ENCODE peak calls at places on chromosomes 11 and 22, in five cellular contexts. X is SK-N-SH, R is HepG2, L is GM12878, C is K562. G is an unnamed sample. For H3K9me3, the result is how much of the 10 kb centered on the place peaks cover.

GRCh38 chr22:39997939-39998726 is 3.4 kb downstream of the FAM83F start:
- DNase-seq in X (peak), R (no peak), L (no peak), C (no peak), G (no peak)

GRCh38 chr11:64379160-64379559 is 20.2 kb downstream of the RPS6KA4 start:
- DNase-seq in X (no peak), R (no peak), L (no peak), C (no peak), G (no peak)

GRCh38 chr22:24466831-24467249 is 28.3 kb upstream of the UPB1 start:
- DNase-seq in X (no peak), R (no peak), L (no peak), C (peak), G (peak)

GRCh38 chr11:81963018-81963417 is 770.6 kb downstream of the FAM181B start:
- DNase-seq in X (peak), R (peak), L (no peak), C (no peak), G (no peak)

GRCh38 chr11:47295385-47295784 is 25.5 kb downstream of the MADD start:
- DNase-seq in X (no peak), R (no peak), L (no peak), C (no peak), G (no peak)

GRCh38 chr22:36409911-36410756 is 22.4 kb upstream of the MYH9 start:
- DNase-seq in X (no peak), R (peak), L (no peak), C (peak), G (peak)

GRCh38 chr22:27224485-27225364 is 567.3 kb downstream of the MIAT start:
- DNase-seq in X (peak), R (no peak), L (no peak), C (no peak), G (no peak)

GRCh38 chr11:73320786-73321325 is 12.8 kb downstream of the ARHGEF17 start:
- DNase-seq in X (no peak), R (no peak), L (no peak), C (no peak), G (no peak)

GRCh38 chr22:42959472-42960145 is 55.3 kb downstream of the PACSIN2 start:
- DNase-seq in X (peak), R (peak), L (no peak), C (peak), G (no peak)

GRCh38 chr11:114892381-114893197 is 214.3 kb downstream of the NXPE2 start:
- DNase-seq in X (peak), R (no peak), L (no peak), C (peak), G (no peak)

GRCh38 chr11:49499117-49499516 is 290.7 kb upstream of the FOLH1 start:
- DNase-seq in X (no peak), R (no peak), L (no peak), C (no peak), G (no peak)

GRCh38 chr22:35197071-35197470 is 60.2 kb upstream of the HMGXB4 start:
- DNase-seq in X (no peak), R (no peak), L (no peak), C (no peak), G (no peak)

GRCh38 chr22:20131593-20131855 is at the start of gene ZDHHC8:
- DNase-seq in X (no peak), R (no peak), L (no peak), C (peak), G (no peak)

GRCh38 chr11:114110948-114111347 is 51.4 kb downstream of the ZBTB16 start:
- DNase-seq in X (no peak), R (no peak), L (no peak), C (no peak), G (no peak)

GRCh38 chr11:41786087-41786486 is 326.6 kb upstream of the LRRC4C start:
- DNase-seq in X (no peak), R (no peak), L (no peak), C (no peak), G (no peak)

GRCh38 chr11:27403195-27403594 is 40.2 kb upstream of the CCDC34 start:
- DNase-seq in X (no peak), R (no peak), L (no peak), C (no peak), G (no peak)

GRCh38 chr11:114091791-114092397 is 32.4 kb downstream of the ZBTB16 start:
- DNase-seq in X (no peak), R (peak), L (no peak), C (no peak), G (no peak)

GRCh38 chr11:33258631-33259184 is 1.5 kb downstream of the HIPK3 start:
- DNase-seq in X (no peak), R (peak), L (no peak), C (no peak), G (no peak)

GRCh38 chr11:108551653-108552462 is 41.7 kb downstream of the EXPH5 start:
- DNase-seq in X (no peak), R (no peak), L (no peak), C (peak), G (peak)

GRCh38 chr11:6705905-6706535 is 22.9 kb upstream of the MRPL17 start:
- DNase-seq in X (peak), R (peak), L (no peak), C (peak), G (no peak)

GRCh38 chr11:14677146-14677545 is 33.5 kb downstream of the PDE3B start:
- DNase-seq in X (no peak), R (no peak), L (no peak), C (no peak), G (no peak)

GRCh38 chr11:14672635-14673034 is 29.0 kb downstream of the PDE3B start:
- DNase-seq in X (no peak), R (no peak), L (no peak), C (no peak), G (no peak)

GRCh38 chr11:14669958-14670357 is 26.4 kb downstream of the PDE3B start:
- DNase-seq in X (peak), R (peak), L (no peak), C (no peak), G (no peak)

GRCh38 chr11:14676068-14676467 is 32.5 kb downstream of the PDE3B start:
- DNase-seq in X (no peak), R (peak), L (no peak), C (no peak), G (no peak)

DNA sequence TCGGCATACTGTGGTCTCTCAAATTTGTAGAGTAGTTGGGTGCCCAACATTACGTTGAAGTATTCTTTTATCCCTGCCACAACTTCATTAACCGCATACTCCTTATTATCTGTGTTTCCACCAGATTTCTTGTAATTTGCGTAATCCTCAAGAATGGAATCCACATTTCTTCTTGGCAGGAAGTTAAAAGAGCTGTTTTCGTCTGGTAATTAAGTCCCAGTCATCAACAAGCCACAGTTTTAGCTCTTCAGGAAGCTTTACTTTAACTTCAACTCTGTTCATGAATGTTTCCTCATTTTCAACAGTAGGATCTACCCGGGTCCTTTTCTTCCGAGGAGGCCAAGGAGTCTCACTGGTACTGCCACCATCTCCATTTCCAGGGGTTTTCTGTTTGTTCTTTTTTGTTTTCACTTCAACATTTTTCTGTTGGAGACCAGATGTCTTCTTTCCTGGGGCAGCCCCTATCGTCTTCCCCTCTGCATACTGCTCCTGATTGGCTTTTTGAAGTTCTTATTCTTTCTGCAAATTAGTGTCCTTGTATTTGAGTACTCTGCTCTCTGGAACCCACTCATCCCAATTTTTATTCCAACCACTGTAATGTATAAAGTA is 30.3 kb downstream of the PDE3B start:
- DNase-seq in X (no peak), R (no peak), L (no peak), C (no peak), G (no peak)
- TF ChIP-seq ZBTB33 in X (no peak), R (no peak), L (no peak), C (no peak), G (no peak)

GRCh38 chr11:55806248-55806647 is 4.9 kb upstream of the OR5L1 start:
- DNase-seq in X (no peak), R (no peak), L (no peak), C (no peak), G (no peak)

GRCh38 chr11:55811067-55811466 is at the start of gene OR5L1:
- DNase-seq in X (no peak), R (no peak), L (no peak), C (no peak), G (no peak)
- H3K9me3 ChIP-seq in X (under half), R (under half), L (under half), C (under half), G (under half)

DNA sequence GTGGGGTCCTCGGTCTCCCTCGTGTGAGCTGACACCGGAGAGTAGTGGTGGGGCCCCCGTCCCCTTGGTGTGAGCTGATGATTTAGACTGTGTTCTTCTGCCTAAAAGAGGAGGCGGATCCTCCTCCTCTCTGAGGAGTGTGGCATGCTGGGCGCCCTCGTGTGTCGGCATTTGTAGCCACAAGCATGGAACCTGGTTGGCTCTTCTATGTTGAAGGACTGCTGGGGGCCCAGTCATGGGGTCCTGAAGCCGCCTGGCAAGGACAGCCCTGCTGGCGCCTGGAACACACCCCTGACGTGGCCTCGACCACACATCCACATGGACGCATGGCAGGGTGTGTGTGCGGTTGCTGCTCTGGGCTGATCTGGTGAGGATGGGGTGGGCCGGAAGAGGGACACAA is 50.2 kb downstream of the AP2A2 start:
- DNase-seq in X (peak), R (peak), L (no peak), C (peak), G (no peak)
- TF ChIP-seq ZBTB33 in X (no peak), R (peak), L (no peak), C (no peak), G (no peak)

GRCh38 chr11:62456630-62457029 is 37.8 kb downstream of the SCGB1A1 start:
- DNase-seq in X (no peak), R (no peak), L (no peak), C (no peak), G (no peak)
- H3K9me3 ChIP-seq in X (under half), R (under half), L (under half), C (under half), G (under half)